ENCODE peak calls at places on chromosomes 13 and 19, in nine cellular contexts. T is mammary epithelial cell; G is activated naive CD8-positive, alpha-beta T cell treated with anti-CD3 and anti-CD28 coated beads for 36 hours; M is naive thymus-derived CD8-positive, alpha-beta T cell; L is AG09309; A is right cardiac atrium; C is mesendoderm; H is HT1080; Q is GM23248. J is an unnamed sample.

GRCh38 chr19:3304871-3305423 is 61.4 kb upstream of the NFIC start:
- DNase-seq in Q (peak), C (peak), M (peak), T (peak), G (peak), H (peak), L (no peak), A (peak), J (no peak)

GRCh38 chr19:47020992-47021496 is 1.4 kb downstream of the NPAS1 start:
- DNase-seq in L (no peak), H (no peak), T (no peak), A (peak), C (peak), M (no peak), Q (peak), G (no peak), J (no peak)

GRCh38 chr13:27035892-27036235 is 135.7 kb downstream of the USP12 start:
- DNase-seq in A (no peak), M (no peak), G (no peak), C (no peak), Q (no peak), T (peak), L (no peak), H (peak), J (no peak)

GRCh38 chr13:112587359-112587766 is 590 bp downstream of the TUBGCP3 start:
- DNase-seq in C (peak), L (peak), Q (peak), T (peak), A (peak), M (peak), H (peak), G (peak), J (no peak)

GRCh38 chr19:4715529-4716221 is 8.0 kb downstream of the DPP9 start:
- DNase-seq in T (no peak), C (no peak), M (no peak), Q (no peak), A (peak), G (no peak), L (no peak), H (no peak), J (no peak)

GRCh38 chr13:45490068-45490467 is 25.3 kb downstream of the COG3 start:
- DNase-seq in M (peak), C (peak), L (no peak), H (no peak), T (no peak), A (no peak), G (no peak), Q (no peak), J (no peak)

GRCh38 chr13:49063526-49063925 is 87.8 kb downstream of the FNDC3A start:
- DNase-seq in H (no peak), A (no peak), C (peak), T (peak), Q (peak), G (no peak), L (no peak), M (no peak), J (no peak)

GRCh38 chr19:2167896-2168618 is 4.3 kb downstream of the DOT1L start:
- DNase-seq in L (no peak), Q (peak), C (no peak), G (peak), T (peak), H (peak), M (no peak), A (peak), J (no peak)

GRCh38 chr19:51201712-51202111 is 23.2 kb upstream of the CD33 start:
- DNase-seq in T (no peak), A (no peak), M (no peak), L (no peak), Q (no peak), C (no peak), G (no peak), H (no peak), J (no peak)

GRCh38 chr19:3136684-3137055 is 837 bp downstream of the GNA15 start:
- DNase-seq in Q (no peak), A (peak), C (no peak), M (no peak), G (no peak), T (peak), H (no peak), L (no peak), J (no peak)

GRCh38 chr19:38674388-38675133 is 27.1 kb downstream of the ACTN4 start:
- DNase-seq in A (peak), H (no peak), C (peak), L (no peak), M (no peak), G (no peak), Q (peak), T (peak), J (no peak)

GRCh38 chr19:16825312-16826168 is 3.7 kb upstream of the SIN3B start:
- DNase-seq in H (no peak), C (peak), M (no peak), T (peak), L (no peak), A (peak), G (no peak), Q (peak), J (peak)

GRCh38 chr13:46523972-46524737 is 28.8 kb upstream of the LRCH1 start:
- DNase-seq in G (no peak), C (no peak), M (no peak), A (no peak), Q (peak), H (peak), L (no peak), T (no peak), J (peak)

GRCh38 chr19:40600086-40600917 is 867 bp upstream of the LTBP4 start:
- DNase-seq in L (no peak), G (no peak), T (no peak), A (peak), C (no peak), H (no peak), M (no peak), Q (no peak), J (no peak)

GRCh38 chr19:19068659-19069509 is 5.1 kb downstream of the SLC25A42 start:
- DNase-seq in G (no peak), L (no peak), A (peak), Q (no peak), T (no peak), C (no peak), M (no peak), H (no peak), J (no peak)

GRCh38 chr19:47124937-47125668 is 5.5 kb upstream of the SAE1 start:
- DNase-seq in Q (peak), M (peak), C (peak), H (peak), A (no peak), L (no peak), T (peak), G (no peak), J (no peak)

GRCh38 chr19:48396010-48396870 is 2.8 kb downstream of the GRIN2D start:
- DNase-seq in G (no peak), T (no peak), A (no peak), C (no peak), Q (no peak), L (no peak), H (no peak), M (no peak), J (no peak)

GRCh38 chr19:57888107-57888493 is 737 bp downstream of the ZNF814 start:
- DNase-seq in M (no peak), A (no peak), L (no peak), G (no peak), H (no peak), Q (peak), C (no peak), T (no peak), J (no peak)

GRCh38 chr19:6073858-6074708 is 36.2 kb downstream of the RFX2 start:
- DNase-seq in L (no peak), M (no peak), C (no peak), A (no peak), H (no peak), T (no peak), G (no peak), Q (no peak), J (no peak)

GRCh38 chr19:8451885-8452284 is 7.1 kb downstream of the HNRNPM start:
- DNase-seq in C (peak), T (peak), M (no peak), Q (peak), H (peak), L (no peak), G (no peak), A (no peak), J (peak)

GRCh38 chr19:29381353-29382203 is 144.2 kb upstream of the VSTM2B start:
- DNase-seq in L (no peak), A (no peak), Q (no peak), H (no peak), C (no peak), T (no peak), M (no peak), G (no peak), J (no peak)

GRCh38 chr13:27425151-27425917 is 915 bp downstream of the GTF3A start:
- DNase-seq in L (no peak), M (peak), Q (peak), C (no peak), T (peak), G (peak), A (no peak), H (no peak), J (no peak)

GRCh38 chr19:57348136-57348535 is 2.9 kb upstream of the ZNF304 start:
- DNase-seq in Q (peak), G (no peak), T (peak), M (no peak), A (no peak), C (no peak), H (peak), L (peak), J (no peak)

GRCh38 chr13:110887242-110887954 is 27.5 kb downstream of the ANKRD10 start:
- DNase-seq in L (no peak), G (no peak), C (no peak), Q (no peak), M (no peak), A (no peak), H (no peak), T (no peak), J (no peak)

GRCh38 chr19:19541572-19541971 is 3.5 kb downstream of the CILP2 start:
- DNase-seq in T (no peak), H (no peak), C (no peak), L (no peak), A (peak), G (no peak), M (no peak), Q (no peak), J (no peak)

GRCh38 chr13:86193281-86193680 is 394.1 kb upstream of the SLITRK6 start:
- DNase-seq in Q (no peak), L (no peak), A (no peak), M (no peak), C (no peak), T (no peak), H (no peak), G (no peak), J (no peak)

GRCh38 chr19:12647490-12648071 is 19.0 kb downstream of the MAN2B1 start:
- DNase-seq in C (peak), H (no peak), A (peak), T (no peak), M (no peak), Q (peak), G (peak), L (no peak), J (no peak)

GRCh38 chr13:36925603-36926002 is 5.6 kb upstream of the SMAD9 start:
- DNase-seq in G (no peak), T (no peak), M (no peak), A (no peak), C (no peak), H (no peak), L (no peak), Q (no peak), J (no peak)

GRCh38 chr19:4390862-4391693 is 9.3 kb downstream of the SH3GL1 start:
- DNase-seq in L (no peak), M (no peak), C (no peak), T (peak), A (no peak), Q (peak), H (no peak), G (no peak), J (no peak)

GRCh38 chr19:29259153-29259552 is 46.2 kb upstream of the UQCRFS1 start:
- DNase-seq in C (peak), M (no peak), H (peak), A (no peak), Q (no peak), G (no peak), T (no peak), L (no peak), J (no peak)

GRCh38 chr13:52104624-52105023 is 24.2 kb downstream of the NEK5 start:
- DNase-seq in G (no peak), Q (peak), H (no peak), A (no peak), C (no peak), M (no peak), T (no peak), L (no peak), J (no peak)

GRCh38 chr19:46863818-46864629 is 3.2 kb downstream of the ARHGAP35 start:
- DNase-seq in A (peak), T (peak), G (no peak), H (peak), M (no peak), L (no peak), Q (peak), C (peak), J (no peak)

GRCh38 chr13:25114220-25114619 is 18.3 kb downstream of the PABPC3 start:
- DNase-seq in L (peak), C (peak), A (peak), T (peak), Q (peak), G (peak), M (peak), H (peak), J (peak)

GRCh38 chr19:38386968-38387549 is 775 bp downstream of the GGN start:
- DNase-seq in L (no peak), A (peak), C (no peak), T (no peak), H (no peak), Q (peak), M (no peak), G (no peak), J (no peak)

GRCh38 chr19:38417544-38418506 is 8.2 kb downstream of the RASGRP4 start:
- DNase-seq in M (peak), C (peak), Q (peak), T (peak), H (no peak), L (no peak), A (peak), G (peak), J (no peak)

GRCh38 chr13:106499905-106500304 is 35.6 kb downstream of the EFNB2 start:
- DNase-seq in G (no peak), M (no peak), L (no peak), Q (no peak), A (no peak), T (no peak), C (no peak), H (peak), J (no peak)

GRCh38 chr13:97319088-97319487 is 97.0 kb downstream of the MBNL2 start:
- DNase-seq in Q (peak), L (no peak), C (no peak), G (no peak), A (peak), H (no peak), T (no peak), M (no peak), J (no peak)

GRCh38 chr13:21061077-21061945 is at the start of gene LATS2:
- DNase-seq in H (peak), Q (peak), L (peak), A (peak), M (peak), G (peak), T (peak), C (peak), J (peak)